ENCODE peak calls at places on chromosomes 12 and 14, in seven cellular contexts. F is spleen, W is IMR-90, M is cardiac muscle cell, V is left ventricle myocardium inferior, A is tibial nerve, Y is GM23338. K is an unnamed sample.

GRCh38 chr12:2640709-2641108 is 154.1 kb upstream of the FKBP4 start:
- DNase-seq in F (peak), W (peak), M (peak), V (peak), A (no peak), Y (no peak), K (peak)

GRCh38 chr14:94836849-94837248 is 66.9 kb upstream of the GSC start:
- DNase-seq in F (no peak), W (no peak), M (no peak), V (no peak), A (no peak), Y (no peak), K (no peak)

GRCh38 chr14:20197459-20197858 is 6.8 kb downstream of the OR11G2 start:
- DNase-seq in F (no peak), W (no peak), M (no peak), V (no peak), A (no peak), Y (no peak), K (no peak)

GRCh38 chr14:54786816-54787215 is 115.8 kb downstream of the GCH1 start:
- DNase-seq in F (no peak), W (no peak), M (no peak), V (peak), A (no peak), Y (no peak), K (no peak)

GRCh38 chr12:109387425-109388166 is 39.9 kb downstream of the MYO1H start:
- DNase-seq in F (no peak), W (peak), M (peak), V (no peak), A (no peak), Y (peak), K (no peak)

GRCh38 chr12:100913872-100914600 is 119.5 kb downstream of the ANO4 start:
- DNase-seq in F (no peak), W (peak), M (no peak), V (no peak), A (no peak), Y (no peak), K (no peak)

GRCh38 chr14:31205681-31206535 is 1.7 kb downstream of the HECTD1 start:
- DNase-seq in F (no peak), W (peak), M (peak), V (no peak), A (no peak), Y (no peak), K (peak)

GRCh38 chr12:88472775-88473174 is 107.5 kb downstream of the KITLG start:
- DNase-seq in F (no peak), W (peak), M (peak), V (no peak), A (no peak), Y (no peak), K (no peak)

GRCh38 chr14:87547536-87547935 is 445.4 kb downstream of the GALC start:
- DNase-seq in F (no peak), W (no peak), M (no peak), V (no peak), A (no peak), Y (no peak), K (no peak)

GRCh38 chr12:92593734-92594402 is 108.9 kb upstream of the PLEKHG7 start:
- DNase-seq in F (peak), W (peak), M (peak), V (no peak), A (no peak), Y (no peak), K (no peak)

GRCh38 chr12:57752668-57753000 is 524 bp upstream of the CDK4 start:
- DNase-seq in F (no peak), W (no peak), M (no peak), V (no peak), A (no peak), Y (no peak), K (no peak)

GRCh38 chr12:57751788-57752667 is at the start of gene CDK4:
- DNase-seq in F (peak), W (peak), M (peak), V (peak), A (peak), Y (peak), K (peak)

GRCh38 chr12:57750561-57751431 is 1.3 kb downstream of the CDK4 start:
- DNase-seq in F (no peak), W (peak), M (no peak), V (no peak), A (no peak), Y (no peak), K (no peak)

GRCh38 chr12:57749061-57749460 is 3.0 kb downstream of the CDK4 start:
- DNase-seq in F (no peak), W (no peak), M (no peak), V (no peak), A (no peak), Y (no peak), K (no peak)

GRCh38 chr12:57751432-57751787 is 700 bp downstream of the CDK4 start:
- DNase-seq in F (no peak), W (no peak), M (no peak), V (no peak), A (no peak), Y (no peak), K (no peak)
- H3K27ac ChIP-seq in F (peak), W (peak), M (peak), V (peak), A (peak), Y (peak), K (peak)

GRCh38 chr14:51744372-51745150 is 92.9 kb downstream of the FRMD6 start:
- DNase-seq in F (no peak), W (no peak), M (no peak), V (no peak), A (no peak), Y (no peak), K (no peak)

GRCh38 chr14:51738754-51739153 is 87.0 kb downstream of the FRMD6 start:
- DNase-seq in F (no peak), W (no peak), M (no peak), V (no peak), A (no peak), Y (peak), K (no peak)

DNA sequence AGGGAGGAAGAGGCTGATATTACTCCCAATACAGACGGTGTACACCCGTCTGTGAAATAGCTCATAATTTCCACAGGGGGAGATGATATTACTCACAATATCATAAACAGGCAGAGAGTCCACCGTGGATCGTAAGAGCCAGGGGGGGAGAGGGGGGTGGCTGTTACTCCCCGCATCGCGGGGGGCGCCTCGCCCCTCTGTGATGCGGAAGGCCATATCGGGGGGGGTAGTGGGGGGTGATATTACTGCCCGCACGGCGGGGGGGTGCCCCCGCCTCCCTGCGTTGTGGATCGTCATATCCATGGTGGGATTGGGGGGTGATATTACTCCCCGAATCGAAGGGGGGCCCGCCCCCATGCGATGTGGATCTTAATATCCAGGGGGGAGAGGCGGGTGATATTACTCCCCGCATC is 91.9 kb downstream of the FRMD6 start:
- DNase-seq in F (no peak), W (no peak), M (no peak), V (no peak), A (no peak), Y (no peak), K (no peak)
- H3K4me3 ChIP-seq in F (no peak), W (no peak), M (no peak), V (no peak), A (no peak), Y (no peak), K (no peak)

GRCh38 chr12:21248679-21249078 is 86.0 kb downstream of the SLCO1A2 start:
- DNase-seq in F (no peak), W (no peak), M (peak), V (no peak), A (no peak), Y (peak), K (no peak)
- TF ChIP-seq CTCF in F (no peak), W (peak), M (no peak), V (no peak), A (no peak), Y (peak), K (no peak)

GRCh38 chr12:18352312-18352711 is 91.0 kb downstream of the PIK3C2G start:
- DNase-seq in F (no peak), W (no peak), M (no peak), V (no peak), A (no peak), Y (no peak), K (no peak)
- H3K27ac ChIP-seq in F (no peak), W (no peak), M (no peak), V (no peak), A (no peak), Y (no peak), K (no peak)

DNA sequence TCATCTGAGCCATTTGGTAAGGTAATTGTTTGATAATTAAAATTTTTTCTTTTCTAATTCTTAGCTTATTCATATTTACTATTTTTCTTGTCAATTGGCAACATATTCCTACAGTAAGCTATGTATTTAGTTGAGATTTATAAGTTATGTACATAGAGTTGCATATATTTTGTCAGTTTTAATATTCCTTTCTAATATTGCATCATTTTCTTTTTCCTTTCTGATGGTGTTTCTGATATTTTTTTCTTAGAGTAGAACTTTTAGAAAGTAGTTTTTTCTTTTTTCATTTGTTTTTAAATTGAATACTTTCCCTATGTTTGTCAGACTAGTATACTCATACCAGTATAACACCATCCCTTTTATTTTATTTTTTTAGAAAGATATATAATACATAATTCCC is 131.3 kb downstream of the TTC6 start:
- DNase-seq in F (no peak), W (no peak), M (no peak), V (no peak), A (no peak), Y (no peak), K (no peak)
- H3K4me3 ChIP-seq in F (no peak), W (no peak), M (no peak), V (no peak), A (no peak), Y (no peak), K (no peak)

GRCh38 chr12:24746021-24746671 is 202.8 kb downstream of the BCAT1 start:
- DNase-seq in F (no peak), W (no peak), M (no peak), V (no peak), A (no peak), Y (no peak), K (no peak)
- TF ChIP-seq CTCF in F (no peak), W (no peak), M (no peak), V (no peak), A (no peak), Y (no peak), K (no peak)

GRCh38 chr14:65229431-65230286 is 127.3 kb upstream of the MAX start:
- DNase-seq in F (peak), W (no peak), M (peak), V (peak), A (no peak), Y (peak), K (no peak)
- H3K27ac ChIP-seq in F (peak), W (peak), M (peak), V (peak), A (peak), Y (peak), K (peak)

DNA sequence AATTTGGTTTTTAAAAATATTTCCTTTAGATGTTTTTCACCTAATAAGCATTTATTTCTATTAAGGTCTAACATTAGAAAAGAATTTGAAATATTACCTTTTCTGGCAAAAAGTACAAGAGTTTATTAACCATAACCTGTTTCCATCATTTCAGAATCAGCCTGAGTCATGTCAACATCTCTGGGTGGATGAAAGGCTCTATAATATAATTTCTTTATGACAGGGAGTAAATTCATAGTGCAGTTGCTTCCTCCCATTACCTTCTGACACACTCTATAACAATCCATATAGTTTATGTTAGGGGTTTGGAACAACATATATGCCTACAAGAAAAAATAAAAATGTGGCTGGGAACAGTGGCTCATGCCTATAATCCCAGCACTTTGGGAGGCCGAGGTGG is 134.5 kb downstream of the SLC2A13 start:
- DNase-seq in F (no peak), W (no peak), M (no peak), V (no peak), A (no peak), Y (no peak), K (no peak)
- H3K4me3 ChIP-seq in F (no peak), W (no peak), M (no peak), V (no peak), A (no peak), Y (no peak), K (no peak)

GRCh38 chr12:76790564-76791552 is 26.9 kb downstream of the ZDHHC17 start:
- DNase-seq in F (no peak), W (peak), M (peak), V (no peak), A (no peak), Y (peak), K (no peak)
- TF ChIP-seq CTCF in F (peak), W (peak), M (peak), V (peak), A (peak), Y (peak), K (peak)

DNA sequence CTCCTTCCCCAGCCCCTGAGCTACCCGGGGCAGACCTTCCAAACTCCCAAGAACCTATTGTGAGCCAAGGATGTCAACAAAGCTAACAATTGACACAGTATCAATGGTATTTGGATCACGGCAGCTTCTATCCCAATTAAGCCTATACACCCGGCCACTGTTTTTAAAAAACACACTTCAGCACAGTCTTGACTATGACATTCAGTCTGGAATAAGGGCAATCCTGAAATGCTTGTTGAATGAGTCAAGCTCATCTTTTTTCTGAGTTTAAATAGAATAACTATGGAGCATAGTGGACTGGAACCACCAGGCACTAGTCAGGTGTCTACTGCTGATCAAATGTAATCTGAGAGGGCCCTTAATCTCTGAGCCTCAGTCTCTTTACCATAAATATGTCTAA is 5.7 kb downstream of the DENND5B start:
- DNase-seq in F (no peak), W (peak), M (peak), V (no peak), A (no peak), Y (no peak), K (no peak)
- H3K27ac ChIP-seq in F (peak), W (no peak), M (peak), V (no peak), A (no peak), Y (no peak), K (peak)